ENCODE peak calls at places on chromosome 15, in seven cellular contexts. One of them, this sample, is unnamed.

GRCh38 chr15:48032911-48033310 is 87.9 kb upstream of the SLC24A5 start:
- DNase-seq in HepG2: no peak
- DNase-seq in gastrocnemius medialis: no peak
- DNase-seq in hepatocyte: no peak
- DNase-seq in BE2C: no peak
- DNase-seq in adipocyte: no peak
- DNase-seq in effector memory CD4-positive, alpha-beta T cell: no peak
- DNase-seq in this sample: no peak

GRCh38 chr15:89765694-89766093 is 10.4 kb upstream of the MESP2 start:
- DNase-seq in HepG2: no peak
- DNase-seq in gastrocnemius medialis: no peak
- DNase-seq in hepatocyte: no peak
- DNase-seq in BE2C: no peak
- DNase-seq in adipocyte: no peak
- DNase-seq in effector memory CD4-positive, alpha-beta T cell: no peak
- DNase-seq in this sample: no peak

GRCh38 chr15:77983708-77984445 is 93.6 kb downstream of the TBC1D2B start:
- DNase-seq in HepG2: no peak
- DNase-seq in gastrocnemius medialis: no peak
- DNase-seq in hepatocyte: no peak
- DNase-seq in BE2C: no peak
- DNase-seq in adipocyte: no peak
- DNase-seq in effector memory CD4-positive, alpha-beta T cell: no peak
- DNase-seq in this sample: peak; percentile 71

GRCh38 chr15:63640146-63640545 is 43.0 kb downstream of the FBXL22 start:
- DNase-seq in HepG2: no peak
- DNase-seq in gastrocnemius medialis: no peak
- DNase-seq in hepatocyte: no peak
- DNase-seq in BE2C: no peak
- DNase-seq in adipocyte: no peak
- DNase-seq in effector memory CD4-positive, alpha-beta T cell: no peak
- DNase-seq in this sample: no peak

GRCh38 chr15:63510548-63510940 is 6.2 kb downstream of the USP3 start:
- DNase-seq in HepG2: no peak
- DNase-seq in gastrocnemius medialis: no peak
- DNase-seq in hepatocyte: no peak
- DNase-seq in BE2C: no peak
- DNase-seq in adipocyte: no peak
- DNase-seq in effector memory CD4-positive, alpha-beta T cell: no peak
- DNase-seq in this sample: no peak

GRCh38 chr15:55742927-55743614 is at the start of gene PRTG:
- DNase-seq in HepG2: peak; percentile 72
- DNase-seq in gastrocnemius medialis: peak; percentile 48
- DNase-seq in hepatocyte: peak; percentile 84
- DNase-seq in BE2C: peak; percentile 68
- DNase-seq in adipocyte: peak; percentile 88
- DNase-seq in effector memory CD4-positive, alpha-beta T cell: no peak
- DNase-seq in this sample: peak; percentile 82

GRCh38 chr15:33324609-33325008 is 13.8 kb downstream of the RYR3 start:
- DNase-seq in HepG2: no peak
- DNase-seq in gastrocnemius medialis: no peak
- DNase-seq in hepatocyte: no peak
- DNase-seq in BE2C: no peak
- DNase-seq in adipocyte: no peak
- DNase-seq in effector memory CD4-positive, alpha-beta T cell: no peak
- DNase-seq in this sample: no peak

GRCh38 chr15:56337084-56337725 is 28.0 kb upstream of the TEX9 start:
- DNase-seq in HepG2: no peak
- DNase-seq in gastrocnemius medialis: no peak
- DNase-seq in hepatocyte: no peak
- DNase-seq in BE2C: no peak
- DNase-seq in adipocyte: no peak
- DNase-seq in effector memory CD4-positive, alpha-beta T cell: no peak
- DNase-seq in this sample: no peak

GRCh38 chr15:61528590-61528929 is 299.5 kb upstream of the RORA start:
- DNase-seq in HepG2: no peak
- DNase-seq in gastrocnemius medialis: no peak
- DNase-seq in hepatocyte: no peak
- DNase-seq in BE2C: no peak
- DNase-seq in adipocyte: no peak
- DNase-seq in effector memory CD4-positive, alpha-beta T cell: no peak
- DNase-seq in this sample: no peak

GRCh38 chr15:72229076-72229946 is 1.7 kb downstream of the PKM start:
- DNase-seq in HepG2: no peak
- DNase-seq in gastrocnemius medialis: no peak
- DNase-seq in hepatocyte: no peak
- DNase-seq in BE2C: peak; percentile 16
- DNase-seq in adipocyte: peak; percentile 69
- DNase-seq in effector memory CD4-positive, alpha-beta T cell: peak; percentile 27
- DNase-seq in this sample: no peak

GRCh38 chr15:29087521-29088285 is 181.9 kb downstream of the NSMCE3 start:
- DNase-seq in HepG2: no peak
- DNase-seq in gastrocnemius medialis: no peak
- DNase-seq in hepatocyte: no peak
- DNase-seq in BE2C: no peak
- DNase-seq in adipocyte: no peak
- DNase-seq in effector memory CD4-positive, alpha-beta T cell: no peak
- DNase-seq in this sample: peak; percentile 59

GRCh38 chr15:32774022-32774421 is 56.2 kb downstream of the GREM1 start:
- DNase-seq in HepG2: peak; percentile 38
- DNase-seq in gastrocnemius medialis: no peak
- DNase-seq in hepatocyte: no peak
- DNase-seq in BE2C: no peak
- DNase-seq in adipocyte: peak; percentile 70
- DNase-seq in effector memory CD4-positive, alpha-beta T cell: no peak
- DNase-seq in this sample: no peak

GRCh38 chr15:56019060-56019793 is 25.8 kb upstream of the NEDD4 start:
- DNase-seq in HepG2: no peak
- DNase-seq in gastrocnemius medialis: no peak
- DNase-seq in hepatocyte: no peak
- DNase-seq in BE2C: no peak
- DNase-seq in adipocyte: no peak
- DNase-seq in effector memory CD4-positive, alpha-beta T cell: no peak
- DNase-seq in this sample: peak; percentile 92

GRCh38 chr15:65355173-65355982 is 22.4 kb downstream of the IGDCC3 start:
- DNase-seq in HepG2: peak; percentile 29
- DNase-seq in gastrocnemius medialis: no peak
- DNase-seq in hepatocyte: peak; percentile 40
- DNase-seq in BE2C: no peak
- DNase-seq in adipocyte: peak; percentile 47
- DNase-seq in effector memory CD4-positive, alpha-beta T cell: no peak
- DNase-seq in this sample: no peak

GRCh38 chr15:81381725-81382124 is 7.7 kb upstream of the TMC3 start:
- DNase-seq in HepG2: no peak
- DNase-seq in gastrocnemius medialis: no peak
- DNase-seq in hepatocyte: no peak
- DNase-seq in BE2C: no peak
- DNase-seq in adipocyte: no peak
- DNase-seq in effector memory CD4-positive, alpha-beta T cell: no peak
- DNase-seq in this sample: no peak

GRCh38 chr15:73049564-73050215 is 2.6 kb upstream of the NEO1 start:
- DNase-seq in HepG2: no peak
- DNase-seq in gastrocnemius medialis: no peak
- DNase-seq in hepatocyte: no peak
- DNase-seq in BE2C: no peak
- DNase-seq in adipocyte: no peak
- DNase-seq in effector memory CD4-positive, alpha-beta T cell: no peak
- DNase-seq in this sample: no peak

GRCh38 chr15:73873889-73874511 is 636 bp downstream of the TBC1D21 start:
- DNase-seq in HepG2: peak; percentile 52
- DNase-seq in gastrocnemius medialis: no peak
- DNase-seq in hepatocyte: peak; percentile 73
- DNase-seq in BE2C: peak; percentile 40
- DNase-seq in adipocyte: peak; percentile 74
- DNase-seq in effector memory CD4-positive, alpha-beta T cell: peak; percentile 6
- DNase-seq in this sample: no peak

GRCh38 chr15:33242165-33242564 is 47.7 kb upstream of the FMN1 start:
- DNase-seq in HepG2: peak; percentile 10
- DNase-seq in gastrocnemius medialis: no peak
- DNase-seq in hepatocyte: peak; percentile 60
- DNase-seq in BE2C: no peak
- DNase-seq in adipocyte: peak; percentile 20
- DNase-seq in effector memory CD4-positive, alpha-beta T cell: no peak
- DNase-seq in this sample: peak; percentile 77

GRCh38 chr15:90266061-90266431 is 574 bp downstream of the NGRN start:
- DNase-seq in HepG2: no peak
- DNase-seq in gastrocnemius medialis: peak; percentile 35
- DNase-seq in hepatocyte: no peak
- DNase-seq in BE2C: peak; percentile 59
- DNase-seq in adipocyte: peak; percentile 65
- DNase-seq in effector memory CD4-positive, alpha-beta T cell: peak; percentile 53
- DNase-seq in this sample: no peak

DNA sequence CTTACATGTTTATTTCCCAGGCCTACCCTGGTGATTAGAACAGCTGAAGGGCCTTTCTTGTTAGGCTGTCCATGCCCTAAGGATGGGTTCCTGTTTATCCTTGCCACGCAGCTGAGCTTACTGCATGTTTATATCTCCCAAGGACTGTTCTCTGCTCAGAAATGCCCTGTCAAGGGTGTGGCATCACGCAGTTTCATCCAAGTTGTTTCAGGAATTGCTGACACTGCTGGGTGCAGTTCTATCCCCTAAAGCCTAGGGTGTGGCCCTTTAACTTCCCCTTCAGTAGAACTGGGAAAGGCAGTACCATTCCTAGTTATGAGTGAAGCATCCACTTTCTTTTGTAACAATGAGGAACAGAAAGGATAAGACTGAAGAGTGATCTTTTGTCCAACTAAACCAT is 5.0 kb downstream of the ELL3 start:
- DNase-seq in HepG2: no peak
- DNase-seq in gastrocnemius medialis: peak; percentile 27
- DNase-seq in hepatocyte: no peak
- DNase-seq in BE2C: no peak
- DNase-seq in adipocyte: peak; percentile 24
- DNase-seq in effector memory CD4-positive, alpha-beta T cell: no peak
- DNase-seq in this sample: no peak
- H3K36me3 ChIP-seq in HepG2: peaks cover 8% of the 10 kb centered on the region
- H3K36me3 ChIP-seq in gastrocnemius medialis: no peaks in the 10 kb centered on the region
- H3K36me3 ChIP-seq in hepatocyte: no peaks in the 10 kb centered on the region
- H3K36me3 ChIP-seq in BE2C: peaks cover 66% of the 10 kb centered on the region
- H3K36me3 ChIP-seq in adipocyte: peaks cover 72% of the 10 kb centered on the region
- H3K36me3 ChIP-seq in effector memory CD4-positive, alpha-beta T cell: peaks cover 62% of the 10 kb centered on the region
- H3K36me3 ChIP-seq in this sample: peaks cover 71% of the 10 kb centered on the region

GRCh38 chr15:93088981-93089854 is at the start of gene RGMA:
- DNase-seq in HepG2: no peak
- DNase-seq in gastrocnemius medialis: peak; percentile 68
- DNase-seq in hepatocyte: peak; percentile 54
- DNase-seq in BE2C: peak; percentile 50
- DNase-seq in adipocyte: peak; percentile 40
- DNase-seq in effector memory CD4-positive, alpha-beta T cell: no peak
- DNase-seq in this sample: no peak

GRCh38 chr15:93087825-93088199 is 1.2 kb downstream of the RGMA start:
- DNase-seq in HepG2: peak; percentile 22
- DNase-seq in gastrocnemius medialis: peak; percentile 83
- DNase-seq in hepatocyte: peak; percentile 73
- DNase-seq in BE2C: peak; percentile 57
- DNase-seq in adipocyte: peak; percentile 73
- DNase-seq in effector memory CD4-positive, alpha-beta T cell: peak; percentile 49
- DNase-seq in this sample: no peak

GRCh38 chr15:93088200-93088980 is 621 bp downstream of the RGMA start:
- DNase-seq in HepG2: no peak
- DNase-seq in gastrocnemius medialis: peak; percentile 60
- DNase-seq in hepatocyte: peak; percentile 55
- DNase-seq in BE2C: peak; percentile 50
- DNase-seq in adipocyte: peak; percentile 52
- DNase-seq in effector memory CD4-positive, alpha-beta T cell: no peak
- DNase-seq in this sample: no peak

GRCh38 chr15:93091465-93091864 is 2.5 kb upstream of the RGMA start:
- DNase-seq in HepG2: no peak
- DNase-seq in gastrocnemius medialis: no peak
- DNase-seq in hepatocyte: no peak
- DNase-seq in BE2C: no peak
- DNase-seq in adipocyte: no peak
- DNase-seq in effector memory CD4-positive, alpha-beta T cell: no peak
- DNase-seq in this sample: no peak

GRCh38 chr15:93089855-93090305 is 869 bp upstream of the RGMA start:
- DNase-seq in HepG2: no peak
- DNase-seq in gastrocnemius medialis: peak; percentile 86
- DNase-seq in hepatocyte: no peak
- DNase-seq in BE2C: no peak
- DNase-seq in adipocyte: peak; percentile 6
- DNase-seq in effector memory CD4-positive, alpha-beta T cell: no peak
- DNase-seq in this sample: no peak
- H3K4me3 ChIP-seq in HepG2: no peak overlapping the region
- H3K4me3 ChIP-seq in gastrocnemius medialis: peak overlapping the region; percentile 61
- H3K4me3 ChIP-seq in hepatocyte: no peak overlapping the region
- H3K4me3 ChIP-seq in BE2C: no peak overlapping the region
- H3K4me3 ChIP-seq in adipocyte: no peak overlapping the region
- H3K4me3 ChIP-seq in effector memory CD4-positive, alpha-beta T cell: no peak overlapping the region
- H3K4me3 ChIP-seq in this sample: no peak overlapping the region

GRCh38 chr15:70116317-70116716 is 18.6 kb upstream of the TLE3 start:
- DNase-seq in HepG2: no peak
- DNase-seq in gastrocnemius medialis: no peak
- DNase-seq in hepatocyte: no peak
- DNase-seq in BE2C: no peak
- DNase-seq in adipocyte: no peak
- DNase-seq in effector memory CD4-positive, alpha-beta T cell: no peak
- DNase-seq in this sample: no peak

GRCh38 chr15:70111203-70112017 is 13.7 kb upstream of the TLE3 start:
- DNase-seq in HepG2: no peak
- DNase-seq in gastrocnemius medialis: peak; percentile 52
- DNase-seq in hepatocyte: peak; percentile 85
- DNase-seq in BE2C: peak; percentile 85
- DNase-seq in adipocyte: peak; percentile 61
- DNase-seq in effector memory CD4-positive, alpha-beta T cell: no peak
- DNase-seq in this sample: no peak

GRCh38 chr15:70112018-70112395 is 14.3 kb upstream of the TLE3 start:
- DNase-seq in HepG2: no peak
- DNase-seq in gastrocnemius medialis: no peak
- DNase-seq in hepatocyte: no peak
- DNase-seq in BE2C: no peak
- DNase-seq in adipocyte: no peak
- DNase-seq in effector memory CD4-positive, alpha-beta T cell: no peak
- DNase-seq in this sample: no peak

GRCh38 chr15:70113304-70113700 is 15.6 kb upstream of the TLE3 start:
- DNase-seq in HepG2: no peak
- DNase-seq in gastrocnemius medialis: peak; percentile 40
- DNase-seq in hepatocyte: no peak
- DNase-seq in BE2C: no peak
- DNase-seq in adipocyte: no peak
- DNase-seq in effector memory CD4-positive, alpha-beta T cell: no peak
- DNase-seq in this sample: no peak

DNA sequence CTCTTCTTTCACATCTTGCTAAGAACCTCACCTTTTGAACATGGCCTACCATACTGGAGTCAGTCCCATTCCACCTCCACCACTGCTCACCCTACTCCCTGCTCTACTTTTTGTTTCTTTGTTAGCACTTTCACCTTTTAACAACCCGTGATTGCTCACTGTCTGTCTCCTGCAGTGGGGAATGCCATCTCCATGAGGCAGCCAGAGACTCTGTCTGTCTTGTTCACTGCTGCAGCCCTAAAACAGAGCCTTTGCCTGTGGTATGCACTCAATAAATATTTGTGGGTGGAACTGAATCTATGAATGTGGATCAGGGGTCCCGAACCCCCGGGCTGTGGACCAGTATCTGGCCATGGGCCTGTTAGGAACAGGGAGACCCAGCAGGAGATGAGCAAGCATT is 16.5 kb upstream of the TLE3 start:
- DNase-seq in HepG2: no peak
- DNase-seq in gastrocnemius medialis: no peak
- DNase-seq in hepatocyte: no peak
- DNase-seq in BE2C: no peak
- DNase-seq in adipocyte: no peak
- DNase-seq in effector memory CD4-positive, alpha-beta T cell: no peak
- DNase-seq in this sample: no peak
- H3K36me3 ChIP-seq in HepG2: no peaks in the 10 kb centered on the region
- H3K36me3 ChIP-seq in gastrocnemius medialis: no peaks in the 10 kb centered on the region
- H3K36me3 ChIP-seq in hepatocyte: no peaks in the 10 kb centered on the region
- H3K36me3 ChIP-seq in BE2C: no peaks in the 10 kb centered on the region
- H3K36me3 ChIP-seq in adipocyte: no peaks in the 10 kb centered on the region
- H3K36me3 ChIP-seq in effector memory CD4-positive, alpha-beta T cell: no peaks in the 10 kb centered on the region
- H3K36me3 ChIP-seq in this sample: no peaks in the 10 kb centered on the region

GRCh38 chr15:99305761-99306505 is 54.7 kb downstream of the LRRC28 start:
- DNase-seq in HepG2: peak; percentile 82
- DNase-seq in gastrocnemius medialis: peak; percentile 92
- DNase-seq in hepatocyte: peak; percentile 42
- DNase-seq in BE2C: no peak
- DNase-seq in adipocyte: peak; percentile 93
- DNase-seq in effector memory CD4-positive, alpha-beta T cell: no peak
- DNase-seq in this sample: peak; percentile 93
- H3K4me3 ChIP-seq in HepG2: peak overlapping the region; percentile 16
- H3K4me3 ChIP-seq in gastrocnemius medialis: peak overlapping the region; percentile 37
- H3K4me3 ChIP-seq in hepatocyte: no peak overlapping the region
- H3K4me3 ChIP-seq in BE2C: no peak overlapping the region
- H3K4me3 ChIP-seq in adipocyte: peak overlapping the region; percentile 55
- H3K4me3 ChIP-seq in effector memory CD4-positive, alpha-beta T cell: no peak overlapping the region
- H3K4me3 ChIP-seq in this sample: no peak overlapping the region